ENCODE peak calls at places on chromosomes 3 and 15, in four cellular contexts. One of them, this sample, is unnamed.

GRCh38 chr15:31274496-31275330 is 51.9 kb upstream of the KLF13 start:
- DNase-seq in HCT116: no peak
- DNase-seq in cardiac muscle cell: no peak
- DNase-seq in heart left ventricle: no peak
- DNase-seq in this sample: no peak

GRCh38 chr3:16468114-16469098 is 45.1 kb downstream of the RFTN1 start:
- DNase-seq in heart left ventricle: no peak
- DNase-seq in cardiac muscle cell: peak; percentile 66
- DNase-seq in HCT116: no peak
- DNase-seq in this sample: no peak

GRCh38 chr15:70795311-70795665 is 31.9 kb upstream of the UACA start:
- DNase-seq in cardiac muscle cell: no peak
- DNase-seq in HCT116: peak; percentile 54
- DNase-seq in heart left ventricle: no peak
- DNase-seq in this sample: peak; percentile 87

GRCh38 chr3:173644086-173645082 is 246.8 kb downstream of the NLGN1 start:
- DNase-seq in heart left ventricle: peak; percentile 49
- DNase-seq in cardiac muscle cell: no peak
- DNase-seq in HCT116: no peak
- DNase-seq in this sample: no peak

GRCh38 chr15:71055461-71055860 is 59.8 kb upstream of the THSD4 start:
- DNase-seq in cardiac muscle cell: no peak
- DNase-seq in HCT116: no peak
- DNase-seq in heart left ventricle: no peak
- DNase-seq in this sample: peak; percentile 69

GRCh38 chr3:74693696-74694393 is 79.4 kb upstream of the CNTN3 start:
- DNase-seq in cardiac muscle cell: no peak
- DNase-seq in HCT116: no peak
- DNase-seq in heart left ventricle: no peak
- DNase-seq in this sample: no peak

GRCh38 chr3:100603449-100603848 is 6.0 kb upstream of the ADGRG7 start:
- DNase-seq in heart left ventricle: no peak
- DNase-seq in HCT116: peak; percentile 41
- DNase-seq in cardiac muscle cell: peak; percentile 58
- DNase-seq in this sample: peak; percentile 62

GRCh38 chr3:174099724-174100123 is 702.2 kb downstream of the NLGN1 start:
- DNase-seq in HCT116: no peak
- DNase-seq in heart left ventricle: no peak
- DNase-seq in cardiac muscle cell: no peak
- DNase-seq in this sample: no peak

GRCh38 chr3:74268753-74269152 is 345.7 kb downstream of the CNTN3 start:
- DNase-seq in cardiac muscle cell: no peak
- DNase-seq in HCT116: no peak
- DNase-seq in heart left ventricle: no peak
- DNase-seq in this sample: no peak

GRCh38 chr15:69685524-69686452 is 233.2 kb downstream of the RPLP1 start:
- DNase-seq in cardiac muscle cell: no peak
- DNase-seq in heart left ventricle: no peak
- DNase-seq in HCT116: no peak
- DNase-seq in this sample: peak; percentile 12

GRCh38 chr15:71357357-71357756 is 242.1 kb downstream of the THSD4 start:
- DNase-seq in cardiac muscle cell: no peak
- DNase-seq in heart left ventricle: no peak
- DNase-seq in HCT116: no peak
- DNase-seq in this sample: no peak

GRCh38 chr3:155111971-155112370 is 31.9 kb downstream of the MME start:
- DNase-seq in heart left ventricle: no peak
- DNase-seq in cardiac muscle cell: no peak
- DNase-seq in HCT116: no peak
- DNase-seq in this sample: no peak
- H3K4me1 ChIP-seq in heart left ventricle: no peaks in the 10 kb centered on the region
- H3K4me1 ChIP-seq in cardiac muscle cell: no peaks in the 10 kb centered on the region
- H3K4me1 ChIP-seq in HCT116: no peaks in the 10 kb centered on the region
- H3K4me1 ChIP-seq in this sample: no peaks in the 10 kb centered on the region

DNA sequence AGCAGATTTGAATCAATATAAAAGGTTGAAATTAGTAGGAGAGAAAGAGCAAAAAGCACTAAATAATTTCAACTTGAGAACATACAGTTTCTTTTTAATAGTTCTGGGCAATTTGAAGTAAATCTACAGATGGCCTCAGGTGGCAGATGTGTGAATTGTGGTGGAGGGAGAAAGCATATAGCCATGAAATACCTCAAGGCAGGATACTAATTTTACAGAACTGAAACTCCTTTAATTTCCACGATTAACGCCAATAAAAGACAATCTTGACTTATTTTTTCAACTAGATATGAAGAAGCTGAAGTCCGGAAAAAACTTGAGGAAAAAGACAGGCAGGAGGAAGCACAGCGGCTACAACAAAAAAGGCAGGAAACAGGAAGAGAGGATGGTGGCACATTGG is 34.5 kb downstream of the USP8 start:
- DNase-seq in heart left ventricle: no peak
- DNase-seq in cardiac muscle cell: no peak
- DNase-seq in HCT116: no peak
- DNase-seq in this sample: no peak
- H3K27ac ChIP-seq in heart left ventricle: no peak overlapping the region
- H3K27ac ChIP-seq in cardiac muscle cell: no peak overlapping the region
- H3K27ac ChIP-seq in HCT116: no peak overlapping the region
- H3K27ac ChIP-seq in this sample: no peak overlapping the region

GRCh38 chr3:14555835-14556234 is 15.7 kb upstream of the GRIP2 start:
- DNase-seq in heart left ventricle: no peak
- DNase-seq in cardiac muscle cell: no peak
- DNase-seq in HCT116: no peak
- DNase-seq in this sample: no peak
- H3K4me1 ChIP-seq in heart left ventricle: peaks cover 6% of the 10 kb centered on the region
- H3K4me1 ChIP-seq in cardiac muscle cell: peaks cover 4% of the 10 kb centered on the region
- H3K4me1 ChIP-seq in HCT116: peaks cover 6% of the 10 kb centered on the region
- H3K4me1 ChIP-seq in this sample: no peaks in the 10 kb centered on the region

DNA sequence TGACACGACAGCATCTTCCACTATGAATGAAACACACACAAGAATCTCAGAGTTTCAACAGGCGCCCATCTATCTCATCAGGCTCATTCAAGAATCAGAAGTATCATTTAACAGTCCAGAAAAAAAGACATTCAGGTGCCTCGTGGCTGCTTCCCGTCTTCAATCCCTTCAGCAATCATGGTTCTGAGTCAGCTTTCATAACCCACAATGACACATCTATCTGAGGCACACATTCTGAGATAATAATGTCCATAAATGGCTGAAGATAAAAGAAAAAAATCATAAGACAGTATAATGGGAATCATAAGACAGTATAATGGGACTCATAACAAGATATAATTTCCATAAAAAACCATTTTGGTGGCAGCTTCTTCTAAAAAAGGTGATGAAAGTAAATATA is 52.5 kb downstream of the TNIK start:
- DNase-seq in cardiac muscle cell: no peak
- DNase-seq in HCT116: no peak
- DNase-seq in heart left ventricle: no peak
- DNase-seq in this sample: peak; percentile 56
- H3K27ac ChIP-seq in cardiac muscle cell: no peak overlapping the region
- H3K27ac ChIP-seq in HCT116: no peak overlapping the region
- H3K27ac ChIP-seq in heart left ventricle: no peak overlapping the region
- H3K27ac ChIP-seq in this sample: no peak overlapping the region

DNA sequence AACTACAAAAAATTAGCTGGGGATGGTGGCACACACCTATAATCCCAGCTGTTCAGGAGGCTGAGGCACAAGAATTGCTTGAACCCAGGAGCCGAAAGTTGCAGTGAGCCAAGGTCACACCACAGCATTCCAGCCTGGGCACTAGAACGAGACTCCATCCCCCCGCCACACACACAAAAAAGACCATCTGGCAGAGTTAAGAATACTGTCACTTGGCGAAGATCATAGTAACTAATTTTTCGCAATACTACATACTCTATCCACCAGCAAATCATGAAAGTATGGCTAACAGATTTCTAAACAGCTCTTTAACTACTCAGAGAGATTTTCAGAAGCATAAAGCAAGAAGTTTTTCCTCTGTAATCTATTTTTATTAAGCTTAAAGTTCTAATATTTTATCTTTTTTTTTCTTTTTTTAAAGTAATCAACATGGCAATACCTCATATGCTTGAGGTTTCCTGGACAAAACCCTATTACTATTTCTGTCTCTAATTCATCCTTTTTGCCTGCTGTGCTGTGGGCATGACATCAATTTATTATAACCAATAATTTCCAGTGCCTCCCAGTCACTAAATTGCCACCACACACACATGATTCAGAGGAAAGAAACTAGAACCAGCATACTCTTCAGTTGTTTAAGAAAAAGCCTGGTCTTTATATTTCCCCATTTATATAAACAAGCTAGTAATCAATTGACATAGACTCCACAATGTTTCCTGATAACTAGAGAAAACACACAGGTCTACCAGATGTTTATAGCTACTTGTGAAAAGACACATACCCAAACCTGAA is 46.9 kb downstream of the CHSY1 start:
- DNase-seq in cardiac muscle cell: no peak
- DNase-seq in heart left ventricle: no peak
- DNase-seq in HCT116: no peak
- DNase-seq in this sample: no peak
- H3K4me1 ChIP-seq in cardiac muscle cell: peaks cover 51% of the 10 kb centered on the region
- H3K4me1 ChIP-seq in heart left ventricle: peaks cover 41% of the 10 kb centered on the region
- H3K4me1 ChIP-seq in HCT116: peaks cover 9% of the 10 kb centered on the region
- H3K4me1 ChIP-seq in this sample: peaks cover 12% of the 10 kb centered on the region

DNA sequence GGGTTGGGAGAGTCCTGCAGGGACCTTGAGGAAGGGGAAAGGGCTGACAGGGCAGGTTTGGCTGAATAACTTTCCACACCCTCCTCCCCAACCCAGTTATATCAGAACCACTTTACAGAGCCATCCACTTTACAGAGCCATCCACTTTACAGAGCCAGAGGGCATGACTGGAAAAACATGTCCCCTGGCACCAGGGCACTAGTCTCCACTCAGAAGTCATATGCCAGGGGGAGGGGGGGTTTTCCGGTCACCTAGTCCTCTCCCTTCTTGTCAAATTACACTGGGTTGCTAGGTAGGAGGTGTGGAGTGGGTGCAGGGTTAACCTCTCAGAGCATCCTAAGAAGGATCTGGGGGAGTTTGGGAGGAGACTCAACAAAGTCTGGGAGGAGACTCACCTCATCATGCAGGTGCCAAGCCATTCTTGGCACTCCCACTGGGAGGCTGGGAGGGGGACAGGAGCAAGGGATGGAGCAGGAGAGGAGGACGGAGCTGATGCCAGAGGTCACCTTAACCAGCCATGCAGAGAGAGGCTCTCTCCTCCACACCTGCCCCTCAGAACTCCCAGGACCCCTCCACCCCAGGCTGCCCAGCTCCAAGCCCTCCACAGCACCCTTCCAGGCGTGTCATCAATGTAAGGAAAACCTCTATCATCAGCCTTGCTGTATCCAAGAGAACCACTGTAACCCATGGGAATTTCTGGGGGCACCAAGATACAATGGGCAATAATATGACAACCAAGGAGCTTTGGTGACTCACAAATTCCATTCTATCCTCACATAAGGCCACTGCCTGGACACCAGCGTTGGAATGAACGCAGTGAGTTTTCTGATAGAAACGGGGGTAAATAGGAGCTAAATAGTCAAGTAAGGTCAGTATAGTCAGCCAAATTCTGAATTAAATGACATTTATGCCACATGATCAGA is 1.7 kb downstream of the LRRC2 start:
- DNase-seq in HCT116: no peak
- DNase-seq in heart left ventricle: no peak
- DNase-seq in cardiac muscle cell: no peak
- DNase-seq in this sample: no peak
- H3K27ac ChIP-seq in HCT116: no peak overlapping the region
- H3K27ac ChIP-seq in heart left ventricle: peak overlapping the region; percentile 99
- H3K27ac ChIP-seq in cardiac muscle cell: no peak overlapping the region
- H3K27ac ChIP-seq in this sample: no peak overlapping the region

GRCh38 chr3:58660998-58661397 is 5.6 kb downstream of the FAM3D start:
- DNase-seq in heart left ventricle: no peak
- DNase-seq in cardiac muscle cell: no peak
- DNase-seq in HCT116: no peak
- DNase-seq in this sample: no peak
- H3K4me1 ChIP-seq in heart left ventricle: no peaks in the 10 kb centered on the region
- H3K4me1 ChIP-seq in cardiac muscle cell: no peaks in the 10 kb centered on the region
- H3K4me1 ChIP-seq in HCT116: no peaks in the 10 kb centered on the region
- H3K4me1 ChIP-seq in this sample: no peaks in the 10 kb centered on the region

DNA sequence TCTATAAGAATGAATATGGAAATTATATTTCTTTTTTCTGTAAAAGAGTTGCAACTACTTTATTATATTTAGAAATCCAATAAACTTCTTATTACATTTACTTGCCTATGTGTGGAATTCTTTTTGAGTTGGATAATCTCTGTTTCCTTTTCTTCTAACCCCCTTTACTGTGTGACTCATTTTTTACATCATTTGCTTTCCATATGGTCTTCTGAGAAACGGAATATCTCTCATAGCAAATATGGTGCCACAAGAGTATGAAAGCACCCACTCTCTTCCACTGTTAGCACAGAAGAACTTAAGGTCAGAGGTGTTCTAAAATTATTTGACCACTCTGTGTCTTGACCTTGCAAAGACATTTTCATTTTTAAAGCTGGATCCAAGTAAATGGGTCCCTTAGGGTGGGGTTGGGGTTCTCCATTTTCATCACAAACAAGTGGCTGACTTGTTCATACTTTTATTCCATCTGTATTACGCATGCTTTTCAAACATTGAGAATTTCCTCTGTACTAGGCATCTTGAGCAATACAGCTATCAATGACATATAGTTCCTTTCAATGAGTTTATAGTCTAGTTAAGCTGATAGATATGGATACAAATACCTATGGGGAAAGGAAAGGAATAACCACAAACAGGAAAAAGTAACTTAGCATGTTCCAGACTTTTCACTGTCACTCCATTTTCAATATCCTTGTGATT is 281.1 kb upstream of the TPRG1 start:
- DNase-seq in cardiac muscle cell: no peak
- DNase-seq in heart left ventricle: no peak
- DNase-seq in HCT116: no peak
- DNase-seq in this sample: no peak
- H3K27ac ChIP-seq in cardiac muscle cell: no peak overlapping the region
- H3K27ac ChIP-seq in heart left ventricle: no peak overlapping the region
- H3K27ac ChIP-seq in HCT116: no peak overlapping the region
- H3K27ac ChIP-seq in this sample: no peak overlapping the region